ENCODE peak calls at places on chromosomes 3 and 15, in ten cellular contexts. A is A549, G is SK-N-SH, S is K562, T is transverse colon, W is ovary, K is tibial nerve, Z is H1, N is sigmoid colon, E is HepG2. L is an unnamed sample.

GRCh38 chr15:97909291-97909891 is 51.1 kb upstream of the ARRDC4 start:
- DNase-seq in K (peak; percentile 52), E (peak; percentile 33), A (peak; percentile 59), W (peak; percentile 32), N (peak; percentile 79), T (peak; percentile 77), S (peak; percentile 69), Z (peak; percentile 86), G (peak; percentile 72), L (no peak)

GRCh38 chr3:55476515-55476914 is 10.6 kb downstream of the WNT5A start:
- DNase-seq in G (no peak), Z (no peak), K (no peak), T (no peak), A (no peak), S (no peak), E (no peak), N (no peak), W (no peak), L (no peak)

GRCh38 chr3:167615030-167615429 is 38.7 kb downstream of the WDR49 start:
- DNase-seq in T (no peak), E (no peak), N (no peak), Z (no peak), W (no peak), S (no peak), G (no peak), K (no peak), A (no peak), L (no peak)

GRCh38 chr3:39540162-39540921 is 72.9 kb downstream of the MOBP start:
- DNase-seq in E (no peak), G (no peak), W (no peak), Z (no peak), N (no peak), T (no peak), K (no peak), A (no peak), S (no peak), L (no peak)

GRCh38 chr3:32238816-32239637 is 547 bp downstream of the CMTM8 start:
- DNase-seq in W (peak; percentile 32), N (no peak), G (no peak), Z (no peak), K (no peak), E (no peak), T (peak; percentile 31), A (peak; percentile 31), S (no peak), L (peak; percentile 49)

GRCh38 chr3:33789183-33789954 is 9.1 kb upstream of the PDCD6IP start:
- DNase-seq in T (no peak), N (no peak), W (no peak), G (no peak), K (no peak), A (no peak), S (no peak), E (no peak), Z (no peak), L (no peak)

GRCh38 chr3:133152056-133152455 is 113.9 kb downstream of the TMEM108 start:
- DNase-seq in K (no peak), E (no peak), N (no peak), S (no peak), T (no peak), Z (no peak), A (no peak), W (no peak), G (no peak), L (no peak)

GRCh38 chr15:85027033-85027380 is 45.4 kb downstream of the PDE8A start:
- DNase-seq in K (no peak), W (no peak), G (no peak), N (no peak), Z (no peak), A (no peak), T (no peak), E (no peak), S (no peak), L (no peak)

GRCh38 chr3:185052631-185053030 is 100.2 kb downstream of the C3orf70 start:
- DNase-seq in E (no peak), S (no peak), N (no peak), G (no peak), W (no peak), T (no peak), A (no peak), Z (no peak), K (no peak), L (no peak)

GRCh38 chr3:8298021-8298954 is 203.3 kb upstream of the LMCD1 start:
- DNase-seq in Z (no peak), W (no peak), K (no peak), E (no peak), S (no peak), A (no peak), N (no peak), T (no peak), G (no peak), L (no peak)

GRCh38 chr3:124428372-124429128 is 301.7 kb upstream of the UMPS start:
- DNase-seq in Z (no peak), K (no peak), N (no peak), W (no peak), G (no peak), T (no peak), E (no peak), S (no peak), A (no peak), L (no peak)

GRCh38 chr3:178454714-178455113 is 81.5 kb upstream of the KCNMB2 start:
- DNase-seq in K (peak; percentile 16), Z (no peak), A (no peak), N (peak; percentile 88), E (no peak), S (no peak), W (no peak), T (peak; percentile 9), G (no peak), L (no peak)

GRCh38 chr3:134937256-134938023 is 142.4 kb downstream of the EPHB1 start:
- DNase-seq in T (no peak), G (no peak), K (no peak), W (no peak), E (no peak), S (no peak), N (peak; percentile 58), A (no peak), Z (peak; percentile 78), L (no peak)

GRCh38 chr15:40289140-40289775 is 6.4 kb upstream of the ANKRD63 start:
- DNase-seq in A (peak; percentile 15), T (peak; percentile 71), Z (no peak), W (no peak), S (no peak), E (no peak), N (no peak), K (no peak), G (no peak), L (no peak)

GRCh38 chr3:12884104-12884742 is 42.9 kb upstream of the RPL32 start:
- DNase-seq in N (peak; percentile 90), G (no peak), W (peak; percentile 54), E (no peak), K (no peak), Z (no peak), A (no peak), T (peak; percentile 37), S (no peak), L (no peak)

GRCh38 chr3:156472150-156472549 is 82.8 kb downstream of the SSR3 start:
- DNase-seq in N (no peak), A (no peak), G (no peak), S (no peak), W (no peak), K (no peak), Z (no peak), E (no peak), T (no peak), L (no peak)
- TF ChIP-seq CTCF in N (no peak), A (no peak), G (no peak), S (peak; percentile 19), W (no peak), K (no peak), Z (no peak), E (peak; percentile 19), T (no peak), L (no peak)

GRCh38 chr3:181913254-181913653 is 201.5 kb downstream of the SOX2 start:
- DNase-seq in E (no peak), Z (no peak), K (no peak), G (no peak), W (no peak), S (no peak), A (peak; percentile 4), N (no peak), T (no peak), L (no peak)
- TF ChIP-seq EP300 in E (no peak), Z (no peak), K (no peak), G (no peak), W (no peak), S (no peak), A (no peak), N (no peak), T (no peak), L (no peak)

GRCh38 chr3:58044656-58045055 is 36.4 kb downstream of the FLNB start:
- DNase-seq in Z (no peak), K (no peak), E (no peak), S (no peak), N (no peak), A (no peak), W (no peak), G (no peak), T (no peak), L (no peak)

GRCh38 chr3:58045084-58045483 is 36.9 kb downstream of the FLNB start:
- DNase-seq in W (no peak), T (no peak), K (no peak), Z (no peak), N (no peak), S (no peak), A (no peak), E (no peak), G (no peak), L (no peak)

GRCh38 chr3:58041826-58042324 is 33.7 kb downstream of the FLNB start:
- DNase-seq in S (no peak), G (no peak), E (peak; percentile 85), A (no peak), Z (no peak), W (no peak), N (no peak), T (no peak), K (no peak), L (no peak)

GRCh38 chr3:58042947-58043707 is 34.9 kb downstream of the FLNB start:
- DNase-seq in K (no peak), Z (no peak), E (no peak), A (no peak), W (no peak), G (no peak), S (no peak), T (no peak), N (no peak), L (no peak)

DNA sequence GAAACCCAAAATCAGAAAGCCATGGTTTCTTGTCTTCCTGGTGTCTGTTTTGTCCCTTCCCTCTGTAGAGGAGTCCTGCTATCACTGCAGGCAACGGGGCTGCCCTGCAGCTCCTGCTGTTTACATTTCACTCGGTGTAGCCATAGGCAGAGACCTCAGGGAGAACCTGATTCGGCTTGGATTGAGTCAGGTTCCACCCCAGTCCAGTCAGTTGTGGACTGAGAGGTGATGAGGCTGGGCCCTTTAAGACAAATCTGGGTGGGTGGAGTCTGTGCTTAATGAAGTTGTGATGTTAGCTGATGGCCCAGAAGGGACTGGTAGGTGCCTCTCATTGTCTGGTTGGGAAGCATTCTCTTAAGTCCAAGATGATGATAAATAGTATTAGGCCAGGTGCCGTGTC is 35.7 kb downstream of the FLNB start:
- DNase-seq in T (no peak), E (no peak), Z (no peak), W (no peak), K (no peak), S (no peak), A (no peak), N (no peak), G (no peak), L (no peak)
- H3K4me1 ChIP-seq in T (peaks cover 48% of the 10 kb centered on the region), E (peaks cover 81% of the 10 kb centered on the region), Z (peaks cover 34% of the 10 kb centered on the region), W (peaks cover 18% of the 10 kb centered on the region), K (peaks cover 97% of the 10 kb centered on the region), S (peaks cover 15% of the 10 kb centered on the region), A (peaks cover 100% of the 10 kb centered on the region), N (peaks cover 88% of the 10 kb centered on the region), G (peaks cover 31% of the 10 kb centered on the region), L (peaks cover 56% of the 10 kb centered on the region)

GRCh38 chr3:119352863-119353527 is 58.8 kb downstream of the ARHGAP31 start:
- DNase-seq in Z (no peak), T (no peak), W (no peak), E (peak; percentile 43), G (no peak), K (no peak), N (no peak), S (no peak), A (peak; percentile 50), L (no peak)
- TF ChIP-seq CTCF in Z (no peak), T (no peak), W (peak; percentile 63), E (peak; percentile 28), G (peak; percentile 47), K (peak; percentile 18), N (no peak), S (peak; percentile 28), A (no peak), L (peak; percentile 73)